ENCODE peak calls at places on chromosome 1, in seven cellular contexts. One of them, this sample, is unnamed.

GRCh38 chr1:3355089-3355488 is 99.4 kb upstream of the ARHGEF16 start:
- DNase-seq in mucosa of descending colon: no peak
- DNase-seq in Calu3: no peak
- DNase-seq in RWPE1: no peak
- DNase-seq in GM06990: no peak
- DNase-seq in CD4-positive, CD25-positive, alpha-beta regulatory T cell: no peak
- DNase-seq in AG04450: no peak
- DNase-seq in this sample: no peak

GRCh38 chr1:64483711-64484454 is 14.0 kb downstream of the CACHD1 start:
- DNase-seq in CD4-positive, CD25-positive, alpha-beta regulatory T cell: no peak
- DNase-seq in Calu3: no peak
- DNase-seq in GM06990: no peak
- DNase-seq in AG04450: no peak
- DNase-seq in mucosa of descending colon: no peak
- DNase-seq in RWPE1: no peak
- DNase-seq in this sample: no peak

GRCh38 chr1:214002472-214002871 is 14.7 kb downstream of the PROX1 start:
- DNase-seq in mucosa of descending colon: no peak
- DNase-seq in Calu3: no peak
- DNase-seq in GM06990: no peak
- DNase-seq in RWPE1: peak; percentile 17
- DNase-seq in CD4-positive, CD25-positive, alpha-beta regulatory T cell: no peak
- DNase-seq in AG04450: no peak
- DNase-seq in this sample: no peak

GRCh38 chr1:18557621-18558465 is 72.8 kb upstream of the PAX7 start:
- DNase-seq in mucosa of descending colon: peak; percentile 38
- DNase-seq in CD4-positive, CD25-positive, alpha-beta regulatory T cell: peak; percentile 15
- DNase-seq in GM06990: no peak
- DNase-seq in AG04450: no peak
- DNase-seq in RWPE1: no peak
- DNase-seq in Calu3: peak; percentile 2
- DNase-seq in this sample: no peak

GRCh38 chr1:178871551-178872320 is 859 bp upstream of the ANGPTL1 start:
- DNase-seq in CD4-positive, CD25-positive, alpha-beta regulatory T cell: no peak
- DNase-seq in mucosa of descending colon: no peak
- DNase-seq in Calu3: no peak
- DNase-seq in AG04450: no peak
- DNase-seq in GM06990: no peak
- DNase-seq in RWPE1: no peak
- DNase-seq in this sample: no peak

GRCh38 chr1:13725714-13726175 is 25.8 kb downstream of the PRDM2 start:
- DNase-seq in GM06990: peak; percentile 25
- DNase-seq in Calu3: peak; percentile 12
- DNase-seq in mucosa of descending colon: peak; percentile 82
- DNase-seq in AG04450: no peak
- DNase-seq in RWPE1: peak; percentile 28
- DNase-seq in CD4-positive, CD25-positive, alpha-beta regulatory T cell: peak; percentile 81
- DNase-seq in this sample: peak; percentile 76

GRCh38 chr1:11592752-11593151 is 61.5 kb downstream of the FBXO2 start:
- DNase-seq in AG04450: no peak
- DNase-seq in mucosa of descending colon: no peak
- DNase-seq in Calu3: no peak
- DNase-seq in GM06990: no peak
- DNase-seq in CD4-positive, CD25-positive, alpha-beta regulatory T cell: no peak
- DNase-seq in RWPE1: no peak
- DNase-seq in this sample: no peak

GRCh38 chr1:38534473-38534823 is 325.1 kb downstream of the RRAGC start:
- DNase-seq in mucosa of descending colon: no peak
- DNase-seq in RWPE1: no peak
- DNase-seq in Calu3: no peak
- DNase-seq in AG04450: no peak
- DNase-seq in GM06990: no peak
- DNase-seq in CD4-positive, CD25-positive, alpha-beta regulatory T cell: no peak
- DNase-seq in this sample: no peak

GRCh38 chr1:51926171-51926812 is 47.8 kb upstream of the NRDC start:
- DNase-seq in Calu3: no peak
- DNase-seq in CD4-positive, CD25-positive, alpha-beta regulatory T cell: peak; percentile 30
- DNase-seq in GM06990: no peak
- DNase-seq in RWPE1: no peak
- DNase-seq in mucosa of descending colon: no peak
- DNase-seq in AG04450: no peak
- DNase-seq in this sample: peak; percentile 45

GRCh38 chr1:151504759-151505158 is 6.4 kb upstream of the CGN start:
- DNase-seq in GM06990: no peak
- DNase-seq in mucosa of descending colon: no peak
- DNase-seq in RWPE1: no peak
- DNase-seq in CD4-positive, CD25-positive, alpha-beta regulatory T cell: no peak
- DNase-seq in Calu3: no peak
- DNase-seq in AG04450: no peak
- DNase-seq in this sample: no peak

GRCh38 chr1:46478721-46479485 is 10.7 kb upstream of the DMBX1 start:
- DNase-seq in mucosa of descending colon: no peak
- DNase-seq in GM06990: no peak
- DNase-seq in AG04450: no peak
- DNase-seq in RWPE1: no peak
- DNase-seq in CD4-positive, CD25-positive, alpha-beta regulatory T cell: no peak
- DNase-seq in Calu3: no peak
- DNase-seq in this sample: no peak

GRCh38 chr1:53414632-53415031 is 44.6 kb upstream of the DMRTB1 start:
- DNase-seq in Calu3: no peak
- DNase-seq in RWPE1: no peak
- DNase-seq in AG04450: no peak
- DNase-seq in CD4-positive, CD25-positive, alpha-beta regulatory T cell: no peak
- DNase-seq in GM06990: no peak
- DNase-seq in mucosa of descending colon: no peak
- DNase-seq in this sample: no peak

GRCh38 chr1:81873946-81874345 is 73.2 kb downstream of the ADGRL2 start:
- DNase-seq in RWPE1: no peak
- DNase-seq in mucosa of descending colon: no peak
- DNase-seq in GM06990: no peak
- DNase-seq in Calu3: no peak
- DNase-seq in CD4-positive, CD25-positive, alpha-beta regulatory T cell: no peak
- DNase-seq in AG04450: no peak
- DNase-seq in this sample: no peak